ENCODE peak calls at places on chromosome 11, in seven cellular contexts. J is NCI-H2081 treated with DMSO at 0.1 percent for 48 hours; P is hippocampal formation; O is germinal center; S is NCI-H1105; T is activated T-cell treated with anti-CD3 and anti-CD28 coated beads, Interleukin-2, amount 50 U/mL, for 72 hours; U is iPS DF 6.9. H is an unnamed sample.

GRCh38 chr11:68333176-68333575 is 20.8 kb downstream of the LRP5 start:
- DNase-seq in O (no peak), J (no peak), S (no peak), U (no peak), P (no peak), T (no peak), H (no peak)

GRCh38 chr11:64305691-64306562 is 603 bp downstream of the ESRRA start:
- DNase-seq in S (peak), T (peak), U (no peak), J (no peak), P (no peak), O (peak), H (peak)

GRCh38 chr11:64580387-64580786 is 10.6 kb upstream of the SLC22A12 start:
- DNase-seq in O (no peak), J (no peak), S (no peak), T (no peak), P (no peak), U (no peak), H (no peak)

GRCh38 chr11:1603629-1604028 is 4.6 kb downstream of the KRTAP5-3 start:
- DNase-seq in J (no peak), U (no peak), T (no peak), S (no peak), P (no peak), O (no peak), H (no peak)

GRCh38 chr11:75762885-75763284 is 5.7 kb upstream of the DGAT2 start:
- DNase-seq in S (no peak), O (no peak), P (no peak), T (no peak), J (no peak), U (no peak), H (no peak)

GRCh38 chr11:33769542-33769941 is 4.8 kb downstream of the FBXO3 start:
- DNase-seq in P (no peak), O (no peak), T (no peak), S (no peak), U (no peak), J (no peak), H (no peak)

GRCh38 chr11:122779047-122779629 is 59.2 kb upstream of the CRTAM start:
- DNase-seq in T (no peak), O (no peak), J (no peak), U (no peak), S (no peak), P (no peak), H (no peak)

GRCh38 chr11:65355776-65356393 is 1.3 kb downstream of the TIGD3 start:
- DNase-seq in U (no peak), O (no peak), J (no peak), P (no peak), T (no peak), S (no peak), H (no peak)

GRCh38 chr11:27409060-27409459 is 46.0 kb upstream of the CCDC34 start:
- DNase-seq in O (no peak), J (no peak), S (no peak), U (no peak), P (no peak), T (no peak), H (no peak)

GRCh38 chr11:124935548-124936514 is at the start of gene HEPACAM:
- DNase-seq in T (no peak), S (no peak), J (no peak), O (no peak), U (no peak), P (peak), H (no peak)

GRCh38 chr11:122491486-122491885 is 164.0 kb upstream of the UBASH3B start:
- DNase-seq in P (peak), S (no peak), U (no peak), T (no peak), J (no peak), O (no peak), H (no peak)

GRCh38 chr11:132158091-132158490 is 787.7 kb downstream of the NTM start:
- DNase-seq in P (no peak), U (peak), T (no peak), O (no peak), J (no peak), S (peak), H (peak)

GRCh38 chr11:109298865-109299264 is 123.1 kb upstream of the C11orf87 start:
- DNase-seq in P (no peak), U (no peak), T (no peak), O (no peak), J (no peak), S (no peak), H (no peak)

GRCh38 chr11:118894192-118894591 is 10.5 kb downstream of the CXCR5 start:
- DNase-seq in S (no peak), U (no peak), T (no peak), O (no peak), P (no peak), J (no peak), H (no peak)

GRCh38 chr11:65699306-65699705 is 12.7 kb upstream of the KAT5 start:
- DNase-seq in O (no peak), P (no peak), U (no peak), J (no peak), S (no peak), T (no peak), H (no peak)

GRCh38 chr11:35419713-35420333 is 465 bp upstream of the SLC1A2 start:
- DNase-seq in U (no peak), J (no peak), S (no peak), T (no peak), O (no peak), P (no peak), H (no peak)

GRCh38 chr11:61027141-61027840 is 55.8 kb downstream of the CD6 start:
- DNase-seq in J (no peak), O (no peak), T (peak), U (no peak), S (no peak), P (no peak), H (no peak)

GRCh38 chr11:22792497-22792896 is 37.1 kb downstream of the SVIP start:
- DNase-seq in T (peak), P (peak), O (no peak), S (no peak), J (no peak), U (no peak), H (peak)

GRCh38 chr11:3107608-3108182 is 50.5 kb upstream of the CARS1 start:
- DNase-seq in J (no peak), S (no peak), T (no peak), P (no peak), O (no peak), U (no peak), H (no peak)

GRCh38 chr11:3146612-3147256 is 18.4 kb downstream of the OSBPL5 start:
- DNase-seq in U (no peak), P (no peak), S (no peak), T (no peak), O (no peak), J (no peak), H (no peak)

GRCh38 chr11:100630898-100631297 is 56.2 kb upstream of the ARHGAP42 start:
- DNase-seq in U (no peak), T (no peak), J (no peak), P (no peak), S (no peak), O (no peak), H (no peak)

GRCh38 chr11:131938321-131938751 is 567.9 kb downstream of the NTM start:
- DNase-seq in P (no peak), T (no peak), J (no peak), S (no peak), O (no peak), U (no peak), H (no peak)

GRCh38 chr11:92492372-92492771 is 267.8 kb downstream of the FAT3 start:
- DNase-seq in S (no peak), P (no peak), O (no peak), J (no peak), U (no peak), T (no peak), H (no peak)

GRCh38 chr11:100865443-100865842 is 178.4 kb downstream of the ARHGAP42 start:
- DNase-seq in P (no peak), O (no peak), J (no peak), S (no peak), U (no peak), T (no peak), H (no peak)

GRCh38 chr11:697028-697491 is 1.4 kb downstream of the TMEM80 start:
- DNase-seq in T (no peak), S (no peak), P (no peak), O (no peak), U (no peak), J (no peak), H (no peak)

GRCh38 chr11:92830382-92831148 is 138.9 kb upstream of the MTNR1B start:
- DNase-seq in U (no peak), O (no peak), P (no peak), T (no peak), S (no peak), J (no peak), H (no peak)

GRCh38 chr11:85682330-85683305 is 3.4 kb downstream of the CCDC89 start:
- DNase-seq in O (peak), T (peak), U (no peak), S (peak), J (no peak), P (no peak), H (peak)

GRCh38 chr11:13885083-13885482 is 77.4 kb upstream of the SPON1 start:
- DNase-seq in J (no peak), P (no peak), U (no peak), O (no peak), S (no peak), T (no peak), H (no peak)

GRCh38 chr11:28026634-28027290 is 81.2 kb downstream of the KIF18A start:
- DNase-seq in T (no peak), U (no peak), O (peak), S (no peak), J (no peak), P (no peak), H (no peak)